ENCODE peak calls at places on chromosomes 4 and X, in ten cellular contexts. E is CD8-positive, alpha-beta T cell; R is neuronal stem cell; T is testis; V is IMR-90; C is lower lobe of right lung; Z is colonic mucosa; I is pancreas; A is prostate gland; H is HCT116. D is an unnamed sample.

GRCh38 chrX:69262036-69262905 is 97.0 kb upstream of the PJA1 start:
- DNase-seq in H (no peak), A (no peak), C (no peak), E (no peak), V (peak; percentile 10), T (no peak), I (peak; percentile 34), R (no peak), Z (no peak), D (no peak)

GRCh38 chr4:32929738-32930688 is 2209.8 kb downstream of the PCDH7 start:
- DNase-seq in V (no peak), R (no peak), Z (no peak), T (no peak), A (no peak), E (no peak), I (no peak), C (no peak), H (no peak), D (no peak)

GRCh38 chr4:156472624-156473023 is 499.0 kb downstream of the PDGFC start:
- DNase-seq in I (no peak), Z (no peak), C (no peak), E (no peak), A (no peak), T (no peak), H (no peak), R (no peak), V (no peak), D (no peak)

GRCh38 chr4:75630174-75630931 is at the start of gene CDKL2:
- DNase-seq in A (peak; percentile 61), Z (peak; percentile 97), I (peak; percentile 95), H (peak; percentile 81), E (peak; percentile 95), C (peak; percentile 95), R (peak; percentile 74), V (no peak), T (peak; percentile 92), D (peak; percentile 93)

GRCh38 chr4:113094802-113095201 is 45.3 kb downstream of the ANK2 start:
- DNase-seq in C (no peak), Z (no peak), V (no peak), R (no peak), T (no peak), A (no peak), I (no peak), E (no peak), H (peak; percentile 19), D (no peak)

GRCh38 chrX:68252664-68253063 is 180.6 kb downstream of the OPHN1 start:
- DNase-seq in V (no peak), A (no peak), T (no peak), R (no peak), Z (no peak), E (no peak), C (no peak), H (no peak), I (no peak), D (no peak)

GRCh38 chr4:86092684-86093083 is 267.2 kb downstream of the MAPK10 start:
- DNase-seq in Z (no peak), A (no peak), V (peak; percentile 81), C (no peak), E (no peak), R (no peak), H (no peak), T (no peak), I (no peak), D (no peak)

GRCh38 chr4:141642711-141643110 is 6.3 kb downstream of the IL15 start:
- DNase-seq in V (no peak), H (no peak), T (no peak), I (no peak), C (no peak), R (no peak), E (no peak), A (no peak), Z (no peak), D (no peak)

GRCh38 chrX:154545673-154546274 is 872 bp downstream of the G6PD start:
- DNase-seq in C (no peak), A (no peak), H (no peak), R (no peak), Z (no peak), I (no peak), V (no peak), E (no peak), T (no peak), D (no peak)

GRCh38 chr4:145178740-145179139 is 1.6 kb downstream of the OTUD4 start:
- DNase-seq in V (no peak), A (no peak), I (no peak), H (no peak), C (no peak), E (peak; percentile 20), Z (peak; percentile 55), T (no peak), R (no peak), D (no peak)

GRCh38 chr4:142091085-142091513 is 454.7 kb downstream of the IL15 start:
- DNase-seq in A (no peak), Z (no peak), V (peak; percentile 97), T (peak; percentile 28), C (no peak), R (no peak), I (no peak), H (no peak), E (no peak), D (no peak)

GRCh38 chr4:109383823-109384222 is 49.8 kb upstream of the SEC24B start:
- DNase-seq in A (no peak), E (no peak), I (no peak), T (no peak), V (no peak), H (no peak), R (no peak), C (no peak), Z (no peak), D (no peak)

GRCh38 chrX:132614297-132614696 is 125.5 kb upstream of the MBNL3 start:
- DNase-seq in I (no peak), E (no peak), V (no peak), T (peak; percentile 24), C (no peak), A (no peak), R (no peak), Z (no peak), H (no peak), D (no peak)

GRCh38 chrX:153580700-153581386 is 18.1 kb downstream of the CCNQ start:
- DNase-seq in C (no peak), T (no peak), Z (no peak), R (no peak), A (no peak), V (no peak), I (no peak), H (no peak), E (no peak), D (no peak)

DNA sequence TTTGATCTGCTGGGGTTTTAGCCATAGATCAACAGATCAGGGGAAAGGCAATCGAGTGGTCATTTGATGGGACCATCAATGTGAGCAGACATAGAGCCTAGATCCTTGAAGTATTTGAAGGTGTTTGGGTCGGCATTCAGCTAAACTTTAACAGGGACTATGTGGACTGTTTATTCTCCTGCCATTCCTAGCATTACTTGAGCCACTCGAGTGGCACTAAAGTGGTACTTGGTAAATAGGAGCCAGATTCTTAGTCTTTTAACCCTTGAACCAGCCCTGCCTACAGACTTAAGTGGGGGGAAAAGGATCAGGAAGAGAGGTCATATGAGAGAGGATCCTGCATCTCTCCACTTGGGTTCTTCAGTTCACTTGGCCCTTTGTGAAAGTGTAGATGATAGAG is 3.8 kb downstream of the MSN start:
- DNase-seq in A (no peak), V (no peak), H (no peak), E (no peak), T (no peak), R (no peak), C (no peak), I (no peak), Z (no peak), D (no peak)
- H3K4me3 ChIP-seq in A (no peak overlapping the region), V (peak overlapping the region; percentile 11), H (no peak overlapping the region), E (peak overlapping the region; percentile 53), T (no peak overlapping the region), R (no peak overlapping the region), C (peak overlapping the region; percentile 77), I (no peak overlapping the region), Z (no peak overlapping the region), D (no peak overlapping the region)

DNA sequence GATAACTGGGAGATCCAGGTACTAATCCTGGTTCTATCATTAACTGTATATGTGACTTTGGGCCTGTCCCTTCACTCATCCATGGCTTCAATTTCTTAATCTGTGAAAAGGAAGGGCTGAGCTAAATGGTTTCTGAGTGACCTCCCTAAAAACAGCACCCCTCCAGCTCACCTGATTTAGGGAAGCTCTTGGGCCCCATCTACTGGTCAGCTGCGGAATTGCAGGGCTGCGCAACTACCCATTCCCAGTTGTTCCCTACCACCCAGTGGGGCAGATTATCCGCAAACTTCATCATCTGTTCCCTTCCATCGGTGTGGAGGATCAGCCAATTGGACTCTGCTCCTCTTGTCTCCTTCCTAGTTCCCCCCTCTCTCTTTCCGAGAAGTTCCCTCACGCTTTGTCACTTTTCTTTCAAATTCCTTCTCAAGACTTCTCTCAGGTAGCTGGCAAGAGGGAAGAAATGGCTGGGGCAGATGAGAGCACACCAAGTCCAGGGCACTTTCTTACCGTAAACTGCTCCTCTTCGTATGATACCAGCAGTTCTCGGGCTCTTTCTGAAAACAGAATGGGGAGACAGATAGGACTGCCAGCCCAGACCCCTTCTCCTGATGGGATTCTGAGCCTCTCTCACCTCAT is 5.8 kb downstream of the LAS1L start:
- DNase-seq in E (peak; percentile 72), R (peak; percentile 35), T (peak; percentile 59), H (no peak), A (peak; percentile 7), V (peak; percentile 10), Z (peak; percentile 59), I (peak; percentile 84), C (no peak), D (peak; percentile 61)
- H3K36me3 ChIP-seq in E (peaks cover 16% of the 10 kb centered on the region), R (peaks cover 70% of the 10 kb centered on the region), T (no peaks in the 10 kb centered on the region), H (no peaks in the 10 kb centered on the region), A (no peaks in the 10 kb centered on the region), V (peaks cover 10% of the 10 kb centered on the region), Z (no peaks in the 10 kb centered on the region), I (no peaks in the 10 kb centered on the region), C (peaks cover 69% of the 10 kb centered on the region), D (peaks cover 80% of the 10 kb centered on the region)

DNA sequence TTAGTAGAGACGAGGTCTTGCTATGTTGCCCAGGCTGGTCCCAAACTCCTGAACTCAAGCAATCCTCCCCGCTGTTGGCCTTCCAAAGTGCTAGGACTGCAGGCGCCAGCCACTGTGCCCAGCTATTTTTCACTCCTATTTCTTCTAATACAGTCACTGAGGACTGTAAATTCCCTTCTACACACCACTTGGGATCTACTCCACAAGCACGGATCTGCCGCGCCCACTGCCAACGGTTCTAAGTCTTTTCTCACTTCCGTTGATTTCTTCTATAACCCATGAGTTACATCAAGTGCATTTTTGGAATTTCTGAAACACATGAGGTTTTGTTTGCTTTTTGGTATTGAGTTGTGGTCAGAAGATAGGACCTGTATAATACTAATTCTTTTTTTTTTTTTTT is 48.7 kb downstream of the FAM53A start:
- DNase-seq in A (no peak), H (no peak), R (no peak), E (no peak), T (no peak), I (no peak), V (no peak), Z (no peak), C (no peak), D (no peak)
- H3K27ac ChIP-seq in A (no peak overlapping the region), H (no peak overlapping the region), R (no peak overlapping the region), E (no peak overlapping the region), T (no peak overlapping the region), I (no peak overlapping the region), V (no peak overlapping the region), Z (no peak overlapping the region), C (no peak overlapping the region), D (no peak overlapping the region)

GRCh38 chr4:24103434-24104168 is 213.8 kb upstream of the PPARGC1A start:
- DNase-seq in E (no peak), R (no peak), A (no peak), Z (no peak), I (no peak), V (peak; percentile 58), H (no peak), C (no peak), T (no peak), D (no peak)
- H3K4me3 ChIP-seq in E (no peak overlapping the region), R (no peak overlapping the region), A (no peak overlapping the region), Z (no peak overlapping the region), I (no peak overlapping the region), V (no peak overlapping the region), H (no peak overlapping the region), C (no peak overlapping the region), T (no peak overlapping the region), D (no peak overlapping the region)

GRCh38 chr4:76749361-76749760 is 148.6 kb downstream of the SOWAHB start:
- DNase-seq in H (no peak), R (no peak), Z (no peak), T (no peak), V (no peak), I (no peak), A (no peak), C (no peak), E (no peak), D (no peak)
- H3K36me3 ChIP-seq in H (no peaks in the 10 kb centered on the region), R (peaks cover 98% of the 10 kb centered on the region), Z (no peaks in the 10 kb centered on the region), T (no peaks in the 10 kb centered on the region), V (peaks cover 4% of the 10 kb centered on the region), I (no peaks in the 10 kb centered on the region), A (no peaks in the 10 kb centered on the region), C (peaks cover 2% of the 10 kb centered on the region), E (no peaks in the 10 kb centered on the region), D (peaks cover 47% of the 10 kb centered on the region)

D was measured in stomach.